ENCODE peak calls at places on chromosome 16, in seven cellular contexts. One of them, this sample, is unnamed.

GRCh38 chr16:71441348-71441781 is 489 bp downstream of the TLE7 start:
- DNase-seq in NCI-H2171 treated with DMSO at 0.1 percent for 48 hours: no peak
- DNase-seq in neural progenitor cell: no peak
- DNase-seq in endothelial cell of umbilical vein: no peak
- DNase-seq in HFF-Myc: no peak
- DNase-seq in kidney: no peak
- DNase-seq in AG04449: no peak
- DNase-seq in this sample: no peak

GRCh38 chr16:57617604-57618111 is 10.8 kb upstream of the ADGRG1 start:
- DNase-seq in NCI-H2171 treated with DMSO at 0.1 percent for 48 hours: no peak
- DNase-seq in neural progenitor cell: no peak
- DNase-seq in endothelial cell of umbilical vein: no peak
- DNase-seq in HFF-Myc: no peak
- DNase-seq in kidney: peak
- DNase-seq in AG04449: no peak
- DNase-seq in this sample: no peak

GRCh38 chr16:8890549-8890921 is 8.4 kb downstream of the LITAFD start:
- DNase-seq in NCI-H2171 treated with DMSO at 0.1 percent for 48 hours: no peak
- DNase-seq in neural progenitor cell: no peak
- DNase-seq in endothelial cell of umbilical vein: no peak
- DNase-seq in HFF-Myc: no peak
- DNase-seq in kidney: peak
- DNase-seq in AG04449: no peak
- DNase-seq in this sample: no peak

GRCh38 chr16:78446486-78446885 is 347.0 kb downstream of the WWOX start:
- DNase-seq in NCI-H2171 treated with DMSO at 0.1 percent for 48 hours: no peak
- DNase-seq in neural progenitor cell: no peak
- DNase-seq in endothelial cell of umbilical vein: no peak
- DNase-seq in HFF-Myc: no peak
- DNase-seq in kidney: no peak
- DNase-seq in AG04449: no peak
- DNase-seq in this sample: no peak

GRCh38 chr16:17773698-17774101 is 302.9 kb upstream of the XYLT1 start:
- DNase-seq in NCI-H2171 treated with DMSO at 0.1 percent for 48 hours: peak
- DNase-seq in neural progenitor cell: peak
- DNase-seq in endothelial cell of umbilical vein: no peak
- DNase-seq in HFF-Myc: no peak
- DNase-seq in kidney: no peak
- DNase-seq in AG04449: no peak
- DNase-seq in this sample: no peak

GRCh38 chr16:28482026-28482425 is 9.8 kb downstream of the CLN3 start:
- DNase-seq in NCI-H2171 treated with DMSO at 0.1 percent for 48 hours: no peak
- DNase-seq in neural progenitor cell: no peak
- DNase-seq in endothelial cell of umbilical vein: no peak
- DNase-seq in HFF-Myc: no peak
- DNase-seq in kidney: peak
- DNase-seq in AG04449: no peak
- DNase-seq in this sample: no peak

GRCh38 chr16:31461201-31461920 is 2.1 kb downstream of the ARMC5 start:
- DNase-seq in NCI-H2171 treated with DMSO at 0.1 percent for 48 hours: no peak
- DNase-seq in neural progenitor cell: no peak
- DNase-seq in endothelial cell of umbilical vein: no peak
- DNase-seq in HFF-Myc: no peak
- DNase-seq in kidney: no peak
- DNase-seq in AG04449: no peak
- DNase-seq in this sample: no peak

GRCh38 chr16:59412275-59412841 is 678.2 kb upstream of the GOT2 start:
- DNase-seq in NCI-H2171 treated with DMSO at 0.1 percent for 48 hours: no peak
- DNase-seq in neural progenitor cell: peak
- DNase-seq in endothelial cell of umbilical vein: peak
- DNase-seq in HFF-Myc: no peak
- DNase-seq in kidney: no peak
- DNase-seq in AG04449: no peak
- DNase-seq in this sample: no peak

GRCh38 chr16:27791404-27791719 is 241.4 kb downstream of the KATNIP start:
- DNase-seq in NCI-H2171 treated with DMSO at 0.1 percent for 48 hours: no peak
- DNase-seq in neural progenitor cell: no peak
- DNase-seq in endothelial cell of umbilical vein: no peak
- DNase-seq in HFF-Myc: no peak
- DNase-seq in kidney: no peak
- DNase-seq in AG04449: no peak
- DNase-seq in this sample: no peak

GRCh38 chr16:57532251-57532625 is 4.1 kb downstream of the CCDC102A start:
- DNase-seq in NCI-H2171 treated with DMSO at 0.1 percent for 48 hours: no peak
- DNase-seq in neural progenitor cell: no peak
- DNase-seq in endothelial cell of umbilical vein: no peak
- DNase-seq in HFF-Myc: no peak
- DNase-seq in kidney: peak
- DNase-seq in AG04449: no peak
- DNase-seq in this sample: no peak

GRCh38 chr16:67304006-67304405 is 22.5 kb downstream of the KCTD19 start:
- DNase-seq in NCI-H2171 treated with DMSO at 0.1 percent for 48 hours: no peak
- DNase-seq in neural progenitor cell: no peak
- DNase-seq in endothelial cell of umbilical vein: no peak
- DNase-seq in HFF-Myc: no peak
- DNase-seq in kidney: no peak
- DNase-seq in AG04449: no peak
- DNase-seq in this sample: no peak

GRCh38 chr16:46972971-46973456 is 460 bp downstream of the DNAJA2 start:
- DNase-seq in NCI-H2171 treated with DMSO at 0.1 percent for 48 hours: no peak
- DNase-seq in neural progenitor cell: peak
- DNase-seq in endothelial cell of umbilical vein: no peak
- DNase-seq in HFF-Myc: no peak
- DNase-seq in kidney: peak
- DNase-seq in AG04449: no peak
- DNase-seq in this sample: no peak

GRCh38 chr16:85275533-85276249 is 163.4 kb upstream of the CIBAR2 start:
- DNase-seq in NCI-H2171 treated with DMSO at 0.1 percent for 48 hours: peak
- DNase-seq in neural progenitor cell: peak
- DNase-seq in endothelial cell of umbilical vein: peak
- DNase-seq in HFF-Myc: no peak
- DNase-seq in kidney: no peak
- DNase-seq in AG04449: no peak
- DNase-seq in this sample: peak

GRCh38 chr16:58658796-58659211 is 25.8 kb downstream of the SLC38A7 start:
- DNase-seq in NCI-H2171 treated with DMSO at 0.1 percent for 48 hours: no peak
- DNase-seq in neural progenitor cell: no peak
- DNase-seq in endothelial cell of umbilical vein: no peak
- DNase-seq in HFF-Myc: no peak
- DNase-seq in kidney: no peak
- DNase-seq in AG04449: no peak
- DNase-seq in this sample: no peak

GRCh38 chr16:50467943-50468748 is 80.0 kb upstream of the NKD1 start:
- DNase-seq in NCI-H2171 treated with DMSO at 0.1 percent for 48 hours: peak
- DNase-seq in neural progenitor cell: peak
- DNase-seq in endothelial cell of umbilical vein: no peak
- DNase-seq in HFF-Myc: no peak
- DNase-seq in kidney: no peak
- DNase-seq in AG04449: no peak
- DNase-seq in this sample: peak

GRCh38 chr16:1371054-1371978 is 19.6 kb downstream of the GNPTG start:
- DNase-seq in NCI-H2171 treated with DMSO at 0.1 percent for 48 hours: no peak
- DNase-seq in neural progenitor cell: no peak
- DNase-seq in endothelial cell of umbilical vein: no peak
- DNase-seq in HFF-Myc: no peak
- DNase-seq in kidney: peak
- DNase-seq in AG04449: no peak
- DNase-seq in this sample: no peak

GRCh38 chr16:82061861-82062525 is 26.9 kb downstream of the HSD17B2 start:
- DNase-seq in NCI-H2171 treated with DMSO at 0.1 percent for 48 hours: no peak
- DNase-seq in neural progenitor cell: peak
- DNase-seq in endothelial cell of umbilical vein: peak
- DNase-seq in HFF-Myc: no peak
- DNase-seq in kidney: no peak
- DNase-seq in AG04449: no peak
- DNase-seq in this sample: no peak

GRCh38 chr16:21167360-21167759 is 8.9 kb downstream of the LDAF1 start:
- DNase-seq in NCI-H2171 treated with DMSO at 0.1 percent for 48 hours: no peak
- DNase-seq in neural progenitor cell: no peak
- DNase-seq in endothelial cell of umbilical vein: no peak
- DNase-seq in HFF-Myc: peak
- DNase-seq in kidney: no peak
- DNase-seq in AG04449: peak
- DNase-seq in this sample: no peak

GRCh38 chr16:70395345-70395901 is 43.5 kb downstream of the ST3GAL2 start:
- DNase-seq in NCI-H2171 treated with DMSO at 0.1 percent for 48 hours: no peak
- DNase-seq in neural progenitor cell: peak
- DNase-seq in endothelial cell of umbilical vein: peak
- DNase-seq in HFF-Myc: no peak
- DNase-seq in kidney: no peak
- DNase-seq in AG04449: no peak
- DNase-seq in this sample: no peak

GRCh38 chr16:25256821-25257503 is 683 bp downstream of the ZKSCAN2 start:
- DNase-seq in NCI-H2171 treated with DMSO at 0.1 percent for 48 hours: peak
- DNase-seq in neural progenitor cell: peak
- DNase-seq in endothelial cell of umbilical vein: no peak
- DNase-seq in HFF-Myc: no peak
- DNase-seq in kidney: no peak
- DNase-seq in AG04449: no peak
- DNase-seq in this sample: peak

This sample was measured in NCI-H524 treated with DMSO at 0.1 percent for 48 hours.